ENCODE peak calls at places on chromosomes 12 and 14, in five cellular contexts. S is fibroblast of villous mesenchyme, V is mucosa of gallbladder, J is spleen, E is AG10803. O is an unnamed sample.

GRCh38 chr14:50312734-50313054 is 570 bp downstream of the DMAC2L start:
- DNase-seq in S (no peak), V (no peak), J (no peak), E (no peak), O (no peak)

GRCh38 chr12:9951026-9951652 is 19.0 kb upstream of the CLEC2A start:
- DNase-seq in S (no peak), V (no peak), J (no peak), E (peak), O (no peak)

GRCh38 chr14:95340201-95340697 is 20.5 kb upstream of the CLMN start:
- DNase-seq in S (no peak), V (peak), J (no peak), E (no peak), O (no peak)

GRCh38 chr14:30005114-30005698 is 77.6 kb upstream of the PRKD1 start:
- DNase-seq in S (peak), V (no peak), J (no peak), E (peak), O (no peak)

GRCh38 chr14:95523051-95523817 is 6.8 kb upstream of the SYNE3 start:
- DNase-seq in S (peak), V (no peak), J (no peak), E (peak), O (no peak)

GRCh38 chr14:71449316-71450055 is 482.7 kb upstream of the RGS6 start:
- DNase-seq in S (no peak), V (no peak), J (no peak), E (no peak), O (no peak)

GRCh38 chr12:46389130-46389616 is 16.6 kb upstream of the SLC38A2 start:
- DNase-seq in S (peak), V (peak), J (no peak), E (peak), O (no peak)

GRCh38 chr12:124231980-124232653 is 62.8 kb upstream of the RFLNA start:
- DNase-seq in S (no peak), V (peak), J (no peak), E (no peak), O (peak)

GRCh38 chr12:108201808-108202207 is 72.7 kb downstream of the WSCD2 start:
- DNase-seq in S (no peak), V (no peak), J (no peak), E (no peak), O (no peak)

GRCh38 chr12:26471560-26471959 is 276.2 kb downstream of the SSPN start:
- DNase-seq in S (peak), V (peak), J (no peak), E (peak), O (no peak)

GRCh38 chr12:11836964-11837286 is 187.5 kb downstream of the ETV6 start:
- DNase-seq in S (no peak), V (no peak), J (no peak), E (no peak), O (no peak)

GRCh38 chr12:14913381-14913781 is 25.0 kb downstream of the ERP27 start:
- DNase-seq in S (no peak), V (no peak), J (no peak), E (no peak), O (no peak)

GRCh38 chr12:19614601-19615442 is 175.5 kb downstream of the AEBP2 start:
- DNase-seq in S (no peak), V (no peak), J (no peak), E (no peak), O (no peak)

O was measured in upper lobe of right lung.